ENCODE peak calls at places on chromosomes 11 and 22, in six cellular contexts. Q is lower lobe of right lung; C is RWPE1; J is adrenal gland; W is tibial artery; Z is CD8-positive, alpha-beta memory T cell. M is an unnamed sample.
A peak's percentile ranks its signal among the peaks of the same experiment; 100 is the strongest.

GRCh38 chr22:39212721-39213376 is 31.9 kb downstream of the PDGFB start:
- DNase-seq in Q (peak; percentile 12), C (peak; percentile 64), J (no peak), W (no peak), Z (no peak), M (no peak)

GRCh38 chr11:65291613-65292012 is 23.1 kb upstream of the CDC42EP2 start:
- DNase-seq in Q (no peak), C (no peak), J (no peak), W (no peak), Z (no peak), M (no peak)

GRCh38 chr11:41201156-41201555 is 258.3 kb downstream of the LRRC4C start:
- DNase-seq in Q (no peak), C (peak; percentile 29), J (peak; percentile 71), W (no peak), Z (no peak), M (no peak)

GRCh38 chr11:70596091-70596490 is 197.8 kb downstream of the CTTN start:
- DNase-seq in Q (no peak), C (no peak), J (no peak), W (no peak), Z (no peak), M (no peak)

GRCh38 chr11:7968686-7969085 is 3.4 kb upstream of the NLRP10 start:
- DNase-seq in Q (no peak), C (no peak), J (no peak), W (no peak), Z (no peak), M (no peak)

GRCh38 chr22:35593885-35594470 is 23.2 kb downstream of the MB start:
- DNase-seq in Q (no peak), C (no peak), J (no peak), W (no peak), Z (no peak), M (no peak)

GRCh38 chr11:8229299-8230177 is 34.1 kb downstream of the LMO1 start:
- DNase-seq in Q (peak; percentile 41), C (peak; percentile 85), J (peak; percentile 89), W (no peak), Z (no peak), M (no peak)

GRCh38 chr11:108666373-108666772 is 1.5 kb downstream of the DDX10 start:
- DNase-seq in Q (no peak), C (no peak), J (no peak), W (no peak), Z (no peak), M (no peak)

GRCh38 chr11:93942176-93942575 is 79.0 kb upstream of the HEPHL1 start:
- DNase-seq in Q (no peak), C (no peak), J (no peak), W (no peak), Z (no peak), M (no peak)

GRCh38 chr11:64539711-64540420 is 51.2 kb upstream of the SLC22A12 start:
- DNase-seq in Q (no peak), C (no peak), J (no peak), W (no peak), Z (no peak), M (no peak)

GRCh38 chr11:91164452-91164822 is 941.6 kb upstream of the CHORDC1 start:
- DNase-seq in Q (no peak), C (no peak), J (no peak), W (no peak), Z (no peak), M (no peak)

GRCh38 chr11:72652871-72653615 is 21.2 kb downstream of the PDE2A start:
- DNase-seq in Q (no peak), C (no peak), J (no peak), W (no peak), Z (no peak), M (no peak)

GRCh38 chr22:30336752-30337460 is 10.2 kb upstream of the TBC1D10A start:
- DNase-seq in Q (no peak), C (no peak), J (no peak), W (no peak), Z (no peak), M (no peak)

GRCh38 chr11:130582994-130583393 is 134.5 kb downstream of the ADAMTS15 start:
- DNase-seq in Q (no peak), C (no peak), J (no peak), W (no peak), Z (no peak), M (no peak)

GRCh38 chr11:64607381-64608259 is 16.6 kb downstream of the SLC22A12 start:
- DNase-seq in Q (no peak), C (peak; percentile 24), J (no peak), W (no peak), Z (no peak), M (no peak)

GRCh38 chr11:15911377-15912044 is 444.8 kb downstream of the SOX6 start:
- DNase-seq in Q (peak; percentile 63), C (no peak), J (peak; percentile 81), W (peak; percentile 63), Z (no peak), M (no peak)

GRCh38 chr11:134040386-134041297 is 28.2 kb upstream of the JAM3 start:
- DNase-seq in Q (no peak), C (no peak), J (peak; percentile 78), W (no peak), Z (no peak), M (no peak)

GRCh38 chr11:13009921-13010736 is 1.0 kb downstream of the RASSF10 start:
- DNase-seq in Q (peak; percentile 52), C (peak; percentile 24), J (no peak), W (no peak), Z (no peak), M (no peak)

GRCh38 chr11:26993965-26994446 is at the start of gene FIBIN:
- DNase-seq in Q (peak; percentile 46), C (peak; percentile 40), J (no peak), W (peak; percentile 55), Z (no peak), M (no peak)

GRCh38 chr11:131481317-131481716 is 110.9 kb downstream of the NTM start:
- DNase-seq in Q (no peak), C (no peak), J (no peak), W (no peak), Z (no peak), M (no peak)

DNA sequence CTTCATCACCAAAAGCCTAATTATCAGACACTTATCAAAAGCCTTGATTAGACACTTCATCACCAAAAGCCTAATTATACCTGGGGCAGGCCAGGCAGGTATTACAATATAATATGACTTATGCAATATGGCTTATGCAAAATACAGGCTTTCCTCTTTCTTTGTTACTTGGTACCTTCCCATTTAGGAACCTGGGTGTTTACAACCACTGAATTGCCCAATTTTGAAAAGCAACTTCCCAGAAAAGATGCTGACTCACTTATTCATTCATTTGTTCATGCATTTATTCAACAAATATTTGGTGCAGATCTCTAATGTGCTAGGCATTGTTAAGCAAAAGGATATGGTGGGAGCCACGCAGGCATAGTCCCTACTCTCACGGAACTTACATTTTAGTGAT is 13.6 kb upstream of the JAML start:
- DNase-seq in Q (no peak), C (no peak), J (no peak), W (no peak), Z (no peak), M (no peak)
- H3K27ac ChIP-seq in Q (peak overlapping the region; percentile 28), C (no peak overlapping the region), J (no peak overlapping the region), W (no peak overlapping the region), Z (no peak overlapping the region), M (no peak overlapping the region)

DNA sequence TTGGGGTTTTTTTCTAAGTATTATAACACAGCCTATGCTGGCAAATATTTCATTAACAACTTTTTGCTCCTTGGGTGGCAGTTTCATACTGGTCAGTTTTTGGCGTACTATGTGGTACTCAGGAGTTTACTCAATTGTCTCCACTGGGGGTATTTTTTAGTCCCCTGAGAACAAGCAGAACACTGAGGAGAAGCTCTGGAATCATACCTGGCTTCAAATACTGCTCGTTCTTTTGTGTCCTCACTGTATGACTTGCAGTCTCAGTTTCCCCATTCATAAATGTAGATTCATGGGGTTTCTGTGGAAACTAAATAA is 90.4 kb downstream of the SERGEF start:
- DNase-seq in Q (no peak), C (no peak), J (no peak), W (no peak), Z (no peak), M (no peak)
- H3K27ac ChIP-seq in Q (no peak overlapping the region), C (no peak overlapping the region), J (no peak overlapping the region), W (no peak overlapping the region), Z (no peak overlapping the region), M (no peak overlapping the region)

DNA sequence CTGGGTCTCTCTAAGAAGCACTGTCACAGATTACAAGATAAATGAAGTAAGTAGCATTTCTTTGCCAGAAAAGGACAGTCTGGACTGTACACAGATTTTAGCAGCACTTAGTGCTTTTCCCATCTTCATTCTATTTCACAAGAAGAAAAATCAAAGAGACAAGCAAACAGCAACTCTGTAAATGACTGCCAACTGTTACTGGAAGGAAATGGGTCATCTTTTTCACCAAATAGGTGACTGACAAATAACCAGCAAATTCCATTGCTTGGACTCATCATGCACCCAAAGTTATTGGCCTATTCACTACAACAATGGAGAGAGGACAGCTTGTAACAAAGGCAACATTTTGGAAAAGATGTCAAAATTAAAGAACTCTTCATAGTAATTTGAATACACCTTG is 28.9 kb upstream of the CARD18 start:
- DNase-seq in Q (no peak), C (no peak), J (no peak), W (no peak), Z (no peak), M (no peak)
- H3K27ac ChIP-seq in Q (no peak overlapping the region), C (no peak overlapping the region), J (no peak overlapping the region), W (no peak overlapping the region), Z (no peak overlapping the region), M (no peak overlapping the region)

DNA sequence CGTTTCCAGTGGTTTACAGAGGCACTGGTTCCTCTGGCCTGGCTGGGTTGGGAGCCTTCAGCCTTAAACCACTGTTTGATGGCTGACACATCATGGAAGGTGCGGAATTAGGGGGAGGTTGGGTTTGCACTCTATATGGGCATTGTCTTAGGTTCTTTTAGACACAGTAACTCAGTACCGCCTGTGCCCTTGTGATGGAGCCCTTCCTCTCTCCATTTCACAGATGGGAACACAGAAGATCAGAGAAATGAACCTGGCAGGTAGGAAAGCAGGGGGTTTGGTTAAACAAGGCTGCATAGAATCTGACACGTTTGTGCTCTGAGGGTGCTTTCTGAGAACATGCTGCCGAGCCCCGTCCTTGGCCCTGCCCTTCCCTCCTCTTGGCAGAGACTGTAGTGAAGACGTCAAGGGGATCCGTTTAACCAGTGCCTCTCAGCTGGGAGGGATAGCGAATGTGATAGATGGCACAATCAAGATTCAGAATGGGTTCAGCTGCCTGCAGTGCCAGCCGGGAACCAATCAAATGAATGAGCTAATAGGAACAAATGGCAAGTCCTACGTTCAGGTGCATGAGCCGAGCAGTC is 228.6 kb downstream of the TBC1D22A start:
- DNase-seq in Q (no peak), C (no peak), J (no peak), W (no peak), Z (no peak), M (no peak)
- H3K27ac ChIP-seq in Q (no peak overlapping the region), C (no peak overlapping the region), J (no peak overlapping the region), W (no peak overlapping the region), Z (no peak overlapping the region), M (no peak overlapping the region)

GRCh38 chr11:120217526-120217925 is 6.7 kb downstream of the OAF start:
- DNase-seq in Q (no peak), C (no peak), J (no peak), W (no peak), Z (no peak), M (no peak)
- H3K27ac ChIP-seq in Q (no peak overlapping the region), C (no peak overlapping the region), J (no peak overlapping the region), W (no peak overlapping the region), Z (no peak overlapping the region), M (no peak overlapping the region)